ENCODE peak calls at places on chromosomes 16 and 17, in five cellular contexts. One of them, this sample, is unnamed. For H3K4me1, the result is how much of the 10 kb centered on the place peaks cover.

GRCh38 chr17:56756536-56756935 is 77.2 kb downstream of the C17orf67 start:
- DNase-seq in stomach: no peak
- DNase-seq in H1: no peak
- DNase-seq in esophagus muscularis mucosa: no peak
- DNase-seq in A549: peak
- DNase-seq in this sample: no peak

GRCh38 chr17:50050431-50051032 is 5.4 kb upstream of the ITGA3 start:
- DNase-seq in stomach: no peak
- DNase-seq in H1: no peak
- DNase-seq in esophagus muscularis mucosa: no peak
- DNase-seq in A549: no peak
- DNase-seq in this sample: no peak

GRCh38 chr16:87499189-87499486 is 6.3 kb upstream of the ZCCHC14 start:
- DNase-seq in A549: no peak
- DNase-seq in stomach: no peak
- DNase-seq in H1: no peak
- DNase-seq in esophagus muscularis mucosa: no peak
- DNase-seq in this sample: no peak

GRCh38 chr16:3101018-3101840 is 2.1 kb upstream of the ZSCAN10 start:
- DNase-seq in A549: peak
- DNase-seq in H1: no peak
- DNase-seq in stomach: no peak
- DNase-seq in esophagus muscularis mucosa: no peak
- DNase-seq in this sample: no peak

GRCh38 chr16:3665508-3665907 is 11.0 kb downstream of the DNASE1 start:
- DNase-seq in A549: no peak
- DNase-seq in esophagus muscularis mucosa: no peak
- DNase-seq in stomach: no peak
- DNase-seq in H1: no peak
- DNase-seq in this sample: no peak

GRCh38 chr17:80782536-80783427 is 208.9 kb upstream of the CHMP6 start:
- DNase-seq in A549: peak
- DNase-seq in stomach: no peak
- DNase-seq in H1: no peak
- DNase-seq in esophagus muscularis mucosa: no peak
- DNase-seq in this sample: no peak

GRCh38 chr17:1398900-1399299 is 1.1 kb downstream of the YWHAE start:
- DNase-seq in A549: no peak
- DNase-seq in esophagus muscularis mucosa: no peak
- DNase-seq in stomach: no peak
- DNase-seq in H1: no peak
- DNase-seq in this sample: no peak

GRCh38 chr16:85927938-85928337 is 29.0 kb downstream of the IRF8 start:
- DNase-seq in stomach: no peak
- DNase-seq in H1: no peak
- DNase-seq in A549: no peak
- DNase-seq in esophagus muscularis mucosa: no peak
- DNase-seq in this sample: no peak

GRCh38 chr16:1972490-1972877 is 631 bp downstream of the TBL3 start:
- DNase-seq in stomach: no peak
- DNase-seq in esophagus muscularis mucosa: no peak
- DNase-seq in A549: no peak
- DNase-seq in H1: no peak
- DNase-seq in this sample: no peak

GRCh38 chr16:87295259-87295658 is 21.9 kb downstream of the C16orf95 start:
- DNase-seq in stomach: no peak
- DNase-seq in esophagus muscularis mucosa: no peak
- DNase-seq in H1: no peak
- DNase-seq in A549: no peak
- DNase-seq in this sample: no peak

GRCh38 chr16:46857261-46857962 is 26.4 kb upstream of the C16orf87 start:
- DNase-seq in stomach: no peak
- DNase-seq in H1: no peak
- DNase-seq in esophagus muscularis mucosa: no peak
- DNase-seq in A549: peak
- DNase-seq in this sample: no peak

GRCh38 chr16:58155839-58156238 is 26.7 kb upstream of the CFAP20 start:
- DNase-seq in H1: no peak
- DNase-seq in stomach: no peak
- DNase-seq in esophagus muscularis mucosa: no peak
- DNase-seq in A549: no peak
- DNase-seq in this sample: no peak

GRCh38 chr16:80704751-80705150 is 99.6 kb downstream of the CDYL2 start:
- DNase-seq in H1: no peak
- DNase-seq in A549: no peak
- DNase-seq in esophagus muscularis mucosa: no peak
- DNase-seq in stomach: no peak
- DNase-seq in this sample: no peak

GRCh38 chr17:20263595-20263994 is 203.7 kb downstream of the LGALS9B start:
- DNase-seq in stomach: no peak
- DNase-seq in A549: no peak
- DNase-seq in H1: no peak
- DNase-seq in esophagus muscularis mucosa: no peak
- DNase-seq in this sample: no peak

GRCh38 chr17:19573075-19573474 is 39.4 kb downstream of the SLC47A1 start:
- DNase-seq in esophagus muscularis mucosa: no peak
- DNase-seq in stomach: no peak
- DNase-seq in H1: no peak
- DNase-seq in A549: no peak
- DNase-seq in this sample: no peak

GRCh38 chr16:85436207-85436606 is 176.9 kb upstream of the GSE1 start:
- DNase-seq in H1: no peak
- DNase-seq in stomach: no peak
- DNase-seq in A549: no peak
- DNase-seq in esophagus muscularis mucosa: no peak
- DNase-seq in this sample: no peak

GRCh38 chr17:75250009-75250471 is 11.4 kb downstream of the GGA3 start:
- DNase-seq in H1: no peak
- DNase-seq in esophagus muscularis mucosa: no peak
- DNase-seq in A549: no peak
- DNase-seq in stomach: peak
- DNase-seq in this sample: no peak

GRCh38 chr16:85357924-85358505 is 245.7 kb upstream of the CIBAR2 start:
- DNase-seq in H1: no peak
- DNase-seq in stomach: no peak
- DNase-seq in esophagus muscularis mucosa: no peak
- DNase-seq in A549: no peak
- DNase-seq in this sample: no peak

GRCh38 chr17:28985950-28986713 is 19.7 kb downstream of the SEZ6 start:
- DNase-seq in H1: peak
- DNase-seq in A549: no peak
- DNase-seq in esophagus muscularis mucosa: no peak
- DNase-seq in stomach: no peak
- DNase-seq in this sample: no peak

GRCh38 chr16:52114414-52114813 is 432.5 kb downstream of the TOX3 start:
- DNase-seq in H1: no peak
- DNase-seq in A549: no peak
- DNase-seq in stomach: no peak
- DNase-seq in esophagus muscularis mucosa: no peak
- DNase-seq in this sample: no peak

GRCh38 chr17:35553310-35553709 is 7.3 kb downstream of the SLFN14 start:
- DNase-seq in stomach: no peak
- DNase-seq in H1: no peak
- DNase-seq in esophagus muscularis mucosa: no peak
- DNase-seq in A549: no peak
- DNase-seq in this sample: no peak

GRCh38 chr17:18124346-18125126 is 16.0 kb downstream of the MYO15A start:
- DNase-seq in stomach: no peak
- DNase-seq in A549: no peak
- DNase-seq in esophagus muscularis mucosa: no peak
- DNase-seq in H1: no peak
- DNase-seq in this sample: no peak

GRCh38 chr16:61901689-61902088 is 134.5 kb downstream of the CDH8 start:
- DNase-seq in H1: no peak
- DNase-seq in esophagus muscularis mucosa: no peak
- DNase-seq in stomach: no peak
- DNase-seq in A549: no peak
- DNase-seq in this sample: no peak

GRCh38 chr17:43721537-43722268 is 36.9 kb downstream of the SOST start:
- DNase-seq in A549: no peak
- DNase-seq in esophagus muscularis mucosa: no peak
- DNase-seq in H1: no peak
- DNase-seq in stomach: no peak
- DNase-seq in this sample: no peak

GRCh38 chr17:80763293-80763867 is 218.7 kb downstream of the RPTOR start:
- DNase-seq in esophagus muscularis mucosa: no peak
- DNase-seq in H1: no peak
- DNase-seq in A549: no peak
- DNase-seq in stomach: no peak
- DNase-seq in this sample: no peak

GRCh38 chr17:28646039-28646754 is 1.2 kb upstream of the BLTP2 start:
- DNase-seq in esophagus muscularis mucosa: no peak
- DNase-seq in H1: no peak
- DNase-seq in stomach: no peak
- DNase-seq in A549: no peak
- DNase-seq in this sample: no peak

GRCh38 chr17:4566785-4567184 is 6.4 kb upstream of the GGT6 start:
- DNase-seq in H1: no peak
- DNase-seq in stomach: peak
- DNase-seq in A549: peak
- DNase-seq in esophagus muscularis mucosa: no peak
- DNase-seq in this sample: no peak

GRCh38 chr16:67052399-67052798 is 23.4 kb downstream of the CBFB start:
- DNase-seq in H1: no peak
- DNase-seq in stomach: no peak
- DNase-seq in esophagus muscularis mucosa: no peak
- DNase-seq in A549: no peak
- DNase-seq in this sample: no peak

GRCh38 chr17:59378621-59379194 is 47.3 kb downstream of the YPEL2 start:
- DNase-seq in A549: no peak
- DNase-seq in stomach: no peak
- DNase-seq in esophagus muscularis mucosa: no peak
- DNase-seq in H1: no peak
- DNase-seq in this sample: no peak

GRCh38 chr16:85065099-85065498 is 37.5 kb downstream of the KIAA0513 start:
- DNase-seq in A549: no peak
- DNase-seq in stomach: no peak
- DNase-seq in esophagus muscularis mucosa: no peak
- DNase-seq in H1: no peak
- DNase-seq in this sample: no peak

GRCh38 chr17:5122586-5123342 is 6.9 kb downstream of the USP6 start:
- DNase-seq in H1: no peak
- DNase-seq in A549: no peak
- DNase-seq in esophagus muscularis mucosa: no peak
- DNase-seq in stomach: peak
- DNase-seq in this sample: peak

GRCh38 chr17:70320642-70321345 is 151.5 kb downstream of the KCNJ2 start:
- DNase-seq in stomach: no peak
- DNase-seq in H1: no peak
- DNase-seq in esophagus muscularis mucosa: no peak
- DNase-seq in A549: no peak
- DNase-seq in this sample: no peak

GRCh38 chr16:24776486-24777220 is 47.2 kb downstream of the TNRC6A start:
- DNase-seq in esophagus muscularis mucosa: no peak
- DNase-seq in A549: no peak
- DNase-seq in H1: no peak
- DNase-seq in stomach: peak
- DNase-seq in this sample: peak

GRCh38 chr16:89193021-89193575 is 7.2 kb downstream of the SLC22A31 start:
- DNase-seq in stomach: peak
- DNase-seq in esophagus muscularis mucosa: no peak
- DNase-seq in A549: no peak
- DNase-seq in H1: peak
- DNase-seq in this sample: no peak

GRCh38 chr16:21274172-21274726 is 3.8 kb downstream of the CRYM start:
- DNase-seq in A549: no peak
- DNase-seq in stomach: no peak
- DNase-seq in esophagus muscularis mucosa: no peak
- DNase-seq in H1: no peak
- DNase-seq in this sample: no peak
- H3K4me1 ChIP-seq in A549: under half
- H3K4me1 ChIP-seq in stomach: under half
- H3K4me1 ChIP-seq in esophagus muscularis mucosa: under half
- H3K4me1 ChIP-seq in H1: under half
- H3K4me1 ChIP-seq in this sample: under half

DNA sequence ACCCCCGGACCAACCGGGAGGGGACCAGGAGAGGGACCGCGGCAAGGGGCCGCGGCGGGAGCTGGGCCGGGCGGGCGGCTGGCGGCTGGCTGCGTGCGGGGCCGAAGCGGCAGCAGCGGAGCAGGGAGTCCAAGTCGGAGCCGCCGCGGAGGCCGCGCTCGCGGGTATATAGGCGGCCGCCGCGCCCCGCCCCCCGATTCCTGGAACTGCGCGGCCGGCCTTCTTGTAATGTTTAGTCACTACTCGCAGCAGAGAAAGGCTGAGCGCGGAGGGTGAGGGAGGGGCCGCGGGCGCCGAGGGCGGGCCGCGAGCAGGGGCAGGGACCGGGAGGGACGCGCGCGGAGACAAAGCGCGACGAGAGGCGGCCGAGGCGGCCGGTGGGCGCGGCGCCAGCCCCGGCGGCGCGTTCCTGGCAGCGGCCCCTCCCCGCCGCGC is at the start of gene SOCS3:
- DNase-seq in H1: peak
- DNase-seq in stomach: peak
- DNase-seq in A549: peak
- DNase-seq in esophagus muscularis mucosa: peak
- DNase-seq in this sample: peak
- TF ChIP-seq EP300 in H1: no peak
- TF ChIP-seq EP300 in stomach: peak
- TF ChIP-seq EP300 in A549: no peak
- TF ChIP-seq EP300 in esophagus muscularis mucosa: peak
- TF ChIP-seq EP300 in this sample: peak

GRCh38 chr17:39632153-39632941 is 4.6 kb upstream of the STARD3 start:
- DNase-seq in stomach: peak
- DNase-seq in esophagus muscularis mucosa: no peak
- DNase-seq in H1: no peak
- DNase-seq in A549: no peak
- DNase-seq in this sample: no peak
- TF ChIP-seq POLR2A in stomach: no peak
- TF ChIP-seq POLR2A in esophagus muscularis mucosa: no peak
- TF ChIP-seq POLR2A in H1: no peak
- TF ChIP-seq POLR2A in A549: no peak
- TF ChIP-seq POLR2A in this sample: no peak

DNA sequence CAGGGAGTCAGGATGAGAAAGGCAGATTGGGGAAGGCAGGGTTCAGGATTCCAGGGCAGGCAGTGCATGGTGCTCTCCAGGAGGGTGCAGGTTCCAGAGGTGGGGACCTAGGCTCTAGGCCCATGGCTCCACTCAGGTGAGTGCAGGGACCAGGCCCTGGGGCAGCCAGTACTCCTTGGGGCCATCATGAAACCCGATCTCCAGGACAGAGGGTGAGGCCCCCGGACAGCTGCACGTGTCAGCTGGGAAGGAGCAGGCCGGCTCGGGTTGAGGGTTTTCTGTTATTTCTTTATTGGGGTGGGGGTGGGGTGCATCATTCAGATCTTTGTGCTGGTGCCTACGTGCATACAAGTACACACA is 1.3 kb upstream of the MTSS2 start:
- DNase-seq in esophagus muscularis mucosa: no peak
- DNase-seq in stomach: no peak
- DNase-seq in A549: no peak
- DNase-seq in H1: no peak
- DNase-seq in this sample: no peak
- H3K4me1 ChIP-seq in esophagus muscularis mucosa: half or more
- H3K4me1 ChIP-seq in stomach: half or more
- H3K4me1 ChIP-seq in A549: half or more
- H3K4me1 ChIP-seq in H1: under half
- H3K4me1 ChIP-seq in this sample: half or more

GRCh38 chr16:49280022-49280741 is 1.5 kb downstream of the CBLN1 start:
- DNase-seq in H1: no peak
- DNase-seq in stomach: no peak
- DNase-seq in A549: no peak
- DNase-seq in esophagus muscularis mucosa: peak
- DNase-seq in this sample: no peak
- TF ChIP-seq EP300 in H1: no peak
- TF ChIP-seq EP300 in stomach: no peak
- TF ChIP-seq EP300 in A549: no peak
- TF ChIP-seq EP300 in esophagus muscularis mucosa: no peak
- TF ChIP-seq EP300 in this sample: no peak

This sample was measured in tibial nerve.